ENCODE peak calls at places on chromosome 5, in seven cellular contexts. H, P, Z, W, C, O and G are unnamed samples.

GRCh38 chr5:95530441-95530840 is 24.3 kb downstream of the SKIC3 start:
- DNase-seq in H (peak), O (no peak), C (peak), W (no peak), P (no peak), Z (peak), G (no peak)

GRCh38 chr5:138998521-138998920 is 123.4 kb upstream of the LRRTM2 start:
- DNase-seq in O (no peak), P (no peak), C (no peak), Z (no peak), H (no peak), W (no peak), G (no peak)

GRCh38 chr5:110738812-110739651 is at the start of gene SLC25A46:
- DNase-seq in O (peak), H (peak), C (peak), W (peak), P (peak), Z (peak), G (peak)

GRCh38 chr5:17037751-17038150 is 101.7 kb upstream of the MYO10 start:
- DNase-seq in Z (no peak), H (peak), C (no peak), P (no peak), O (no peak), W (no peak), G (no peak)

GRCh38 chr5:167180899-167181298 is 1110.5 kb upstream of the WWC1 start:
- DNase-seq in O (no peak), Z (no peak), P (no peak), H (no peak), W (no peak), C (no peak), G (no peak)

GRCh38 chr5:127386557-127386956 is 96.0 kb downstream of the MEGF10 start:
- DNase-seq in C (peak), O (no peak), Z (peak), P (no peak), H (peak), W (no peak), G (no peak)

GRCh38 chr5:176716320-176716719 is 69.0 kb downstream of the TSPAN17 start:
- DNase-seq in C (peak), H (peak), Z (peak), P (no peak), O (no peak), W (no peak), G (no peak)

GRCh38 chr5:181138258-181138657 is 7.3 kb upstream of the OR2V1 start:
- DNase-seq in H (no peak), W (no peak), C (no peak), Z (no peak), P (no peak), O (no peak), G (no peak)

GRCh38 chr5:87649455-87649854 is 236.7 kb upstream of the CCNH start:
- DNase-seq in Z (no peak), H (no peak), W (no peak), O (no peak), P (no peak), C (no peak), G (no peak)

GRCh38 chr5:112413611-112414010 is 5.5 kb downstream of the EPB41L4A start:
- DNase-seq in P (no peak), W (no peak), H (no peak), C (no peak), O (no peak), Z (no peak), G (no peak)

GRCh38 chr5:107957023-107957422 is 286.3 kb upstream of the EFNA5 start:
- DNase-seq in H (no peak), C (no peak), Z (no peak), W (no peak), P (no peak), O (no peak), G (no peak)

GRCh38 chr5:71786337-71787060 is 67.4 kb downstream of the CARTPT start:
- DNase-seq in O (no peak), W (no peak), H (no peak), C (no peak), Z (no peak), P (no peak), G (no peak)

GRCh38 chr5:37875051-37875787 is 35.4 kb upstream of the GDNF start:
- DNase-seq in P (no peak), O (no peak), C (peak), W (no peak), H (peak), Z (peak), G (no peak)

GRCh38 chr5:133145436-133146143 is 93.8 kb downstream of the HSPA4 start:
- DNase-seq in Z (no peak), H (peak), P (no peak), W (no peak), C (no peak), O (no peak), G (no peak)

GRCh38 chr5:87339986-87340385 is 72.3 kb downstream of the RASA1 start:
- DNase-seq in O (no peak), W (no peak), P (no peak), H (no peak), C (no peak), Z (no peak), G (no peak)

GRCh38 chr5:72783354-72783753 is 33.1 kb upstream of the TNPO1 start:
- DNase-seq in P (no peak), Z (no peak), C (no peak), H (no peak), W (no peak), O (no peak), G (no peak)

GRCh38 chr5:3825888-3826465 is 230.3 kb downstream of the IRX1 start:
- DNase-seq in W (no peak), C (no peak), O (no peak), P (no peak), H (no peak), Z (no peak), G (no peak)

GRCh38 chr5:16589658-16590057 is 27.1 kb downstream of the RETREG1 start:
- DNase-seq in Z (no peak), C (no peak), O (no peak), W (no peak), P (no peak), H (no peak), G (no peak)

GRCh38 chr5:100479079-100479688 is 56.0 kb upstream of the FAM174A start:
- DNase-seq in W (peak), Z (peak), C (no peak), O (no peak), H (peak), P (no peak), G (peak)

GRCh38 chr5:35742006-35742405 is 114.7 kb upstream of the IL7R start:
- DNase-seq in P (no peak), Z (no peak), W (no peak), H (no peak), C (peak), O (no peak), G (no peak)

GRCh38 chr5:65163698-65164097 is 318.0 kb downstream of the ADAMTS6 start:
- DNase-seq in H (peak), O (no peak), C (peak), W (no peak), P (no peak), Z (no peak), G (no peak)

GRCh38 chr5:757931-758697 is 26.4 kb downstream of the ZDHHC11B start:
- DNase-seq in H (no peak), O (no peak), P (peak), Z (no peak), W (peak), C (no peak), G (peak)

GRCh38 chr5:115209279-115209678 is 39.6 kb upstream of the TRIM36 start:
- DNase-seq in C (no peak), P (no peak), W (peak), Z (peak), H (peak), O (no peak), G (peak)

GRCh38 chr5:155079698-155080097 is 66.1 kb downstream of the KIF4B start:
- DNase-seq in W (no peak), C (no peak), O (no peak), Z (no peak), H (no peak), P (no peak), G (no peak)

GRCh38 chr5:34503379-34504346 is 152.5 kb upstream of the RAI14 start:
- DNase-seq in Z (peak), P (no peak), H (no peak), W (no peak), O (no peak), C (no peak), G (no peak)

GRCh38 chr5:172313877-172314276 is 30.3 kb upstream of the UBTD2 start:
- DNase-seq in Z (no peak), C (no peak), P (no peak), W (no peak), H (no peak), O (no peak), G (no peak)

GRCh38 chr5:173744527-173744926 is 128.1 kb upstream of the BOD1 start:
- DNase-seq in C (no peak), Z (no peak), H (no peak), O (no peak), P (no peak), W (no peak), G (no peak)

GRCh38 chr5:42930934-42931333 is 109.2 kb downstream of the ANXA2R start:
- DNase-seq in W (no peak), P (no peak), O (no peak), Z (peak), C (no peak), H (no peak), G (no peak)

GRCh38 chr5:108615216-108615615 is 132.5 kb upstream of the FER start:
- DNase-seq in P (no peak), H (peak), C (no peak), W (no peak), O (no peak), Z (peak), G (no peak)

DNA sequence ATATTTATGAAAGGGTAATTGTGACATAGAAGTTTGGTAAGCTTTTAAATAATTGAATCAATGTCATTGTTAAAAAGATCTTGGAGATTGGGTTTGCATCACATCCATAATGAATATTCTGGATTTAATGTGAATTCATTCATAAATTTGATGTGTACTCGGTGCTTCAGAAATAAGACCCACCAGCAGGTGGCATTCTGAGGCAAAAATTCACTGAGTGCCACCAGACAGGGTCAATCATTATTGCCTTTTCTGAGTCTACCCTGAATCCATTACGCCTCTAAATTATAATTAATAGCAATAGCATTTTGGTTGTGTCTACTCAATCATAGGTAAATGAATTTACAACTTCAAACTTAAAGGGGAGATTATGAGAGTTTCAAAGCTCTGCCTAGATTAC is 1.0 kb downstream of the TRPC7 start:
- DNase-seq in Z (no peak), W (no peak), C (no peak), H (peak), O (no peak), P (no peak), G (no peak)
- TF ChIP-seq CTCF in Z (peak), W (peak), C (peak), H (peak), O (no peak), P (peak), G (no peak)

GRCh38 chr5:83516962-83517750 is 45.6 kb downstream of the VCAN start:
- DNase-seq in O (no peak), P (no peak), Z (no peak), W (no peak), H (no peak), C (no peak), G (no peak)
- TF ChIP-seq CTCF in O (no peak), P (no peak), Z (peak), W (no peak), H (peak), C (peak), G (no peak)

GRCh38 chr5:148107608-148108007 is 43.8 kb downstream of the SPINK5 start:
- DNase-seq in C (no peak), P (no peak), Z (no peak), W (no peak), H (no peak), O (no peak), G (no peak)
- TF ChIP-seq CTCF in C (no peak), P (no peak), Z (no peak), W (no peak), H (no peak), O (no peak), G (no peak)

DNA sequence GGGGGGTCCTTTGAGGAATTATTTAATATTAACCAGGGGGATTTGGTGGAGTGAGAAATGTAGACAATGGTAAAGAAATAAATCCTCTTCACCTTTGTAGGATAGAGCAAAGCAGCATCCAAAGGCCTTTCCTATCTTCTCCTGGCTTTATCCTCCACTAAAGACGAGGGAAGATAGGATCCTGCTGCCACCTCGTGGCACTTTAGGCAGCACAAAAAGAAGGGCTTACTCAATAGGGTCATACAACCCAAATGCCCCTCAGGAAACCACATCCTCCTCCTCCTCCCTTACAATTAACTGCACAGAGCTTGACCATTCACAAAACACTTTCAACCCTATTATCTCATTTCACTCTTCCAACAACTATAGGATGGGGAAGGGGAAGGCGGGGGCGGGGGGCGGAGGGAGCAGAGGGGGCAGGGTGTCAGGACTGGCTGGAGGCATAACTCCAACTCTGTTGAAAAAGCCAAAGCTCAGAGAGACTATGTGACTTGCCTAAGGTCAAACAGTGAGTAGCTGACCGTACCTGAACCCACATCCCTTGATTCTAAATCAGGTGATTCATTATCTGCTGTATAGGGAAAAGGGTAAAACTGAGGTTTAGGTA is 45.4 kb upstream of the MYOT start:
- DNase-seq in H (peak), P (peak), W (peak), Z (peak), O (no peak), C (no peak), G (peak)
- TF ChIP-seq CTCF in H (peak), P (peak), W (peak), Z (peak), O (no peak), C (peak), G (no peak)

DNA sequence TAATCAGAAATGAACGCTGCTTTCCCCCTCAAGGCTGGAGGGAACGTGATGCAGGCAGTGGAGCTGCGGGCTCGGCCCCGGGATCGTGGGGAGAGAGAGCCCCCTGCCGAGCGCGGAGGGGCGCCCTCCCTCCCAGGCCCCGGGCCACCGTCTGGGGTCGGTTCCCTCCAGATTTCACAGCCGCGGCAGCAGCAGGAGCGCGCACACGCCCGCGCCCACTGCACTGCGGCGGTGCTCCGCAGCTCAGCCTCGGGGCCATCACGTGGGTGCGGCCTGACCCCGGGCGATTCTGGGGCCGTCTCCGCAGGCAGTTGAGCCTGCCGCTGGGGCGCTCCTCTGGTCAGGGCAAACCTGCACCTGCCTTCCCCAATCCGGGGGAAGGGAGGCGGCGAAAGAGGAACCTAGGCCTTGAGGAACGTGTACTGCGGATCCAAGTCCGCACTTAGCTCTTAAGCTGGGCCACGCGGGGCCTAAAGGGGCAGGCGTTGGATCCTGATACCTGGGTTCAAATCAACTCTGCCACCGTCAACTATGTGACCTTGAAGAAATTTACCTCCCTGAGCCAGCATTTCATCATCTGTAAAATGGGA is 9.4 kb upstream of the DELE1 start:
- DNase-seq in Z (peak), C (no peak), W (peak), P (peak), H (peak), O (no peak), G (peak)
- TF ChIP-seq CTCF in Z (peak), C (peak), W (no peak), P (peak), H (peak), O (peak), G (peak)